ENCODE peak calls at places on chromosomes 12 and 14, in ten cellular contexts. One of them, this sample, is unnamed. For H3K4me1, the result is how much of the 10 kb centered on the place peaks cover.

GRCh38 chr14:72756967-72757366 is 136.9 kb downstream of the DPF3 start:
- DNase-seq in A673: no peak
- DNase-seq in right lobe of liver: no peak
- DNase-seq in spleen: no peak
- DNase-seq in thyroid gland: no peak
- DNase-seq in A549: no peak
- DNase-seq in body of pancreas: no peak
- DNase-seq in GM23338: no peak
- DNase-seq in lung: peak
- DNase-seq in Peyer's patch: no peak
- DNase-seq in this sample: no peak

GRCh38 chr14:24673534-24674203 is 39.7 kb upstream of the GZMB start:
- DNase-seq in A673: no peak
- DNase-seq in right lobe of liver: no peak
- DNase-seq in spleen: no peak
- DNase-seq in thyroid gland: no peak
- DNase-seq in A549: no peak
- DNase-seq in body of pancreas: no peak
- DNase-seq in GM23338: no peak
- DNase-seq in lung: no peak
- DNase-seq in Peyer's patch: peak
- DNase-seq in this sample: peak

GRCh38 chr12:110498984-110499706 is 2.8 kb downstream of the VPS29 start:
- DNase-seq in A673: peak
- DNase-seq in right lobe of liver: no peak
- DNase-seq in spleen: no peak
- DNase-seq in thyroid gland: no peak
- DNase-seq in A549: peak
- DNase-seq in body of pancreas: no peak
- DNase-seq in GM23338: no peak
- DNase-seq in lung: no peak
- DNase-seq in Peyer's patch: no peak
- DNase-seq in this sample: no peak

GRCh38 chr12:19431407-19432308 is 7.6 kb upstream of the AEBP2 start:
- DNase-seq in A673: peak
- DNase-seq in right lobe of liver: no peak
- DNase-seq in spleen: no peak
- DNase-seq in thyroid gland: no peak
- DNase-seq in A549: peak
- DNase-seq in body of pancreas: no peak
- DNase-seq in GM23338: no peak
- DNase-seq in lung: no peak
- DNase-seq in Peyer's patch: no peak
- DNase-seq in this sample: no peak

GRCh38 chr12:123260081-123260480 is 11.6 kb downstream of the CDK2AP1 start:
- DNase-seq in A673: no peak
- DNase-seq in right lobe of liver: no peak
- DNase-seq in spleen: no peak
- DNase-seq in thyroid gland: no peak
- DNase-seq in A549: no peak
- DNase-seq in body of pancreas: no peak
- DNase-seq in GM23338: no peak
- DNase-seq in lung: no peak
- DNase-seq in Peyer's patch: no peak
- DNase-seq in this sample: no peak

GRCh38 chr14:52906141-52906601 is 44.7 kb downstream of the FERMT2 start:
- DNase-seq in A673: no peak
- DNase-seq in right lobe of liver: no peak
- DNase-seq in spleen: no peak
- DNase-seq in thyroid gland: no peak
- DNase-seq in A549: peak
- DNase-seq in body of pancreas: no peak
- DNase-seq in GM23338: no peak
- DNase-seq in lung: no peak
- DNase-seq in Peyer's patch: no peak
- DNase-seq in this sample: no peak

GRCh38 chr14:48536318-48536717 is 860.9 kb upstream of the MDGA2 start:
- DNase-seq in A673: peak
- DNase-seq in right lobe of liver: no peak
- DNase-seq in spleen: no peak
- DNase-seq in thyroid gland: no peak
- DNase-seq in A549: peak
- DNase-seq in body of pancreas: no peak
- DNase-seq in GM23338: peak
- DNase-seq in lung: no peak
- DNase-seq in Peyer's patch: no peak
- DNase-seq in this sample: no peak

GRCh38 chr14:56195727-56196126 is 77.5 kb downstream of the PELI2 start:
- DNase-seq in A673: no peak
- DNase-seq in right lobe of liver: no peak
- DNase-seq in spleen: peak
- DNase-seq in thyroid gland: peak
- DNase-seq in A549: no peak
- DNase-seq in body of pancreas: peak
- DNase-seq in GM23338: no peak
- DNase-seq in lung: no peak
- DNase-seq in Peyer's patch: peak
- DNase-seq in this sample: peak

DNA sequence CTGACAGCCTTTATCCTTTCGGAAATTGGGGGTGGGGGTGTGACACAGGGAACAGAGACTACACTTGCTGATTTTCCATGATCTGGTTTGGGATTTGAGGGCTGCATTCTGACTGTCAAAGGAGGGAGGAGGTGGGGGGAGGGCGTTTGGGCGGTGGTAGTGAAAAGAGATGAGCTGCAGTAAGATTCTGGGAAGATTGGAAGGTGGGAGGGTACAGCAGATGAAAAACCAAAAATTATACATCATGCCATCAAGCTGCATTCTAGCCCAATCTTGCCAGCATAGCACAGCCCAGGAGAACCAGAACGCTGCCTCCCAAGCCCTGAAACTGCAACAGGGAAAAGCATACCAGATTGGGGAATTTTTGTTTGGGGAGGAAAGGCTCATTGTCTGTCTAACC is 2.4 kb downstream of the RND1 start:
- DNase-seq in A673: no peak
- DNase-seq in right lobe of liver: no peak
- DNase-seq in spleen: no peak
- DNase-seq in thyroid gland: no peak
- DNase-seq in A549: no peak
- DNase-seq in body of pancreas: no peak
- DNase-seq in GM23338: no peak
- DNase-seq in lung: no peak
- DNase-seq in Peyer's patch: no peak
- DNase-seq in this sample: no peak
- H3K4me3 ChIP-seq in A673: no peak
- H3K4me3 ChIP-seq in right lobe of liver: no peak
- H3K4me3 ChIP-seq in spleen: no peak
- H3K4me3 ChIP-seq in thyroid gland: no peak
- H3K4me3 ChIP-seq in A549: peak
- H3K4me3 ChIP-seq in body of pancreas: no peak
- H3K4me3 ChIP-seq in GM23338: peak
- H3K4me3 ChIP-seq in lung: no peak
- H3K4me3 ChIP-seq in Peyer's patch: no peak
- H3K4me3 ChIP-seq in this sample: no peak

GRCh38 chr12:93050748-93051081 is 121.6 kb upstream of the EEA1 start:
- DNase-seq in A673: no peak
- DNase-seq in right lobe of liver: no peak
- DNase-seq in spleen: no peak
- DNase-seq in thyroid gland: no peak
- DNase-seq in A549: no peak
- DNase-seq in body of pancreas: no peak
- DNase-seq in GM23338: no peak
- DNase-seq in lung: no peak
- DNase-seq in Peyer's patch: no peak
- DNase-seq in this sample: no peak

GRCh38 chr12:93050026-93050747 is 121.1 kb upstream of the EEA1 start:
- DNase-seq in A673: peak
- DNase-seq in right lobe of liver: no peak
- DNase-seq in spleen: no peak
- DNase-seq in thyroid gland: no peak
- DNase-seq in A549: no peak
- DNase-seq in body of pancreas: no peak
- DNase-seq in GM23338: peak
- DNase-seq in lung: no peak
- DNase-seq in Peyer's patch: no peak
- DNase-seq in this sample: no peak

GRCh38 chr12:93047118-93047517 is 118.0 kb upstream of the EEA1 start:
- DNase-seq in A673: no peak
- DNase-seq in right lobe of liver: no peak
- DNase-seq in spleen: no peak
- DNase-seq in thyroid gland: no peak
- DNase-seq in A549: no peak
- DNase-seq in body of pancreas: no peak
- DNase-seq in GM23338: no peak
- DNase-seq in lung: no peak
- DNase-seq in Peyer's patch: no peak
- DNase-seq in this sample: no peak

GRCh38 chr12:93043877-93044209 is 114.7 kb upstream of the EEA1 start:
- DNase-seq in A673: no peak
- DNase-seq in right lobe of liver: no peak
- DNase-seq in spleen: no peak
- DNase-seq in thyroid gland: no peak
- DNase-seq in A549: no peak
- DNase-seq in body of pancreas: no peak
- DNase-seq in GM23338: no peak
- DNase-seq in lung: no peak
- DNase-seq in Peyer's patch: no peak
- DNase-seq in this sample: no peak

DNA sequence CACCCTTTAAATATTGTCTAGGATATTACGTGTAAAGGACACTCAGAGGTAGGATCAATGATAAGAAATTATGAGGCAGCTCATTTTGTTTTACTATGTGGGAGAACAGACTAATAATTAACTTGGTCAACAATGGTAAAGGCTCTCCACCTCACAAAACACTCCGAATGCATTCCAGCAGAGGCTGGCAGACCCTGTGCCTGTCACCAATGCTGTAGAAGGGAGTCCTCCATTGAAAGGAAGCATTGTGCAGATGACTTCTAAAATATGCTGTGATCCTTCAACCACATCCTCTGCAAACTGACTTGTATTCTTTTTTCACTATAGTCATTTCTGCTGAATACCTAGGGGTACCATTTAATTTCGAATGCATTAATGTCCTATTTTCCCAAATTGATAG is 119.6 kb upstream of the EEA1 start:
- DNase-seq in A673: no peak
- DNase-seq in right lobe of liver: no peak
- DNase-seq in spleen: no peak
- DNase-seq in thyroid gland: no peak
- DNase-seq in A549: no peak
- DNase-seq in body of pancreas: no peak
- DNase-seq in GM23338: no peak
- DNase-seq in lung: no peak
- DNase-seq in Peyer's patch: no peak
- DNase-seq in this sample: no peak
- TF ChIP-seq CTCF in A673: no peak
- TF ChIP-seq CTCF in right lobe of liver: no peak
- TF ChIP-seq CTCF in spleen: no peak
- TF ChIP-seq CTCF in thyroid gland: no peak
- TF ChIP-seq CTCF in A549: no peak
- TF ChIP-seq CTCF in body of pancreas: no peak
- TF ChIP-seq CTCF in GM23338: no peak
- TF ChIP-seq CTCF in lung: no peak
- TF ChIP-seq CTCF in Peyer's patch: no peak
- TF ChIP-seq CTCF in this sample: no peak

GRCh38 chr12:95487024-95487423 is 13.1 kb downstream of the METAP2 start:
- DNase-seq in A673: no peak
- DNase-seq in right lobe of liver: no peak
- DNase-seq in spleen: no peak
- DNase-seq in thyroid gland: no peak
- DNase-seq in A549: no peak
- DNase-seq in body of pancreas: no peak
- DNase-seq in GM23338: no peak
- DNase-seq in lung: no peak
- DNase-seq in Peyer's patch: no peak
- DNase-seq in this sample: no peak

GRCh38 chr12:95484524-95484923 is 10.6 kb downstream of the METAP2 start:
- DNase-seq in A673: no peak
- DNase-seq in right lobe of liver: no peak
- DNase-seq in spleen: no peak
- DNase-seq in thyroid gland: no peak
- DNase-seq in A549: no peak
- DNase-seq in body of pancreas: no peak
- DNase-seq in GM23338: no peak
- DNase-seq in lung: no peak
- DNase-seq in Peyer's patch: no peak
- DNase-seq in this sample: no peak

GRCh38 chr12:95480230-95480629 is 6.3 kb downstream of the METAP2 start:
- DNase-seq in A673: no peak
- DNase-seq in right lobe of liver: no peak
- DNase-seq in spleen: no peak
- DNase-seq in thyroid gland: no peak
- DNase-seq in A549: no peak
- DNase-seq in body of pancreas: no peak
- DNase-seq in GM23338: no peak
- DNase-seq in lung: no peak
- DNase-seq in Peyer's patch: no peak
- DNase-seq in this sample: no peak

GRCh38 chr12:95481072-95481471 is 7.1 kb downstream of the METAP2 start:
- DNase-seq in A673: no peak
- DNase-seq in right lobe of liver: no peak
- DNase-seq in spleen: no peak
- DNase-seq in thyroid gland: no peak
- DNase-seq in A549: no peak
- DNase-seq in body of pancreas: no peak
- DNase-seq in GM23338: no peak
- DNase-seq in lung: no peak
- DNase-seq in Peyer's patch: no peak
- DNase-seq in this sample: no peak

DNA sequence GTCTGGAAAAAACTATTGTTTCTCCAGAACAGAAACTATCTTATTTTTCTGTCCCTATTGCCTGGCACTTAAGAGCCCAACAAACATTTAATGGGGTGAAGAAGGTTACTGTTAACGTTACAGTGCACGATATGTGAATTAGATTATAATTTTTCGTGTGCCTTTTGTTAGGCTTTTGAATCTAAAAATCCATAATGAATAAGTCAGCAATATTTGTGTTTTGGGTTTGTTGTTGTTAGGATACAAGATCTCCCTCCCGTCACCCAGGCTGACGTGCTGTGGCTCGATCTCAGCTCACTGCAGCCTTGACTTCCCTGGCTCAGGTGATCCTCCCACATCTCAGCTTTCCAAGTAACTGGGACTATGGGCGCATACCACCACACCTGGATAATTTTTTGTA is 7.9 kb downstream of the METAP2 start:
- DNase-seq in A673: no peak
- DNase-seq in right lobe of liver: no peak
- DNase-seq in spleen: no peak
- DNase-seq in thyroid gland: no peak
- DNase-seq in A549: no peak
- DNase-seq in body of pancreas: no peak
- DNase-seq in GM23338: no peak
- DNase-seq in lung: no peak
- DNase-seq in Peyer's patch: no peak
- DNase-seq in this sample: no peak
- H3K4me1 ChIP-seq in A673: under half
- H3K4me1 ChIP-seq in right lobe of liver: under half
- H3K4me1 ChIP-seq in spleen: half or more
- H3K4me1 ChIP-seq in thyroid gland: under half
- H3K4me1 ChIP-seq in A549: under half
- H3K4me1 ChIP-seq in body of pancreas: under half
- H3K4me1 ChIP-seq in GM23338: under half
- H3K4me1 ChIP-seq in lung: under half
- H3K4me1 ChIP-seq in Peyer's patch: under half
- H3K4me1 ChIP-seq in this sample: under half

GRCh38 chr12:46825526-46826414 is at the start of gene SLC38A4:
- DNase-seq in A673: peak
- DNase-seq in right lobe of liver: peak
- DNase-seq in spleen: no peak
- DNase-seq in thyroid gland: peak
- DNase-seq in A549: no peak
- DNase-seq in body of pancreas: peak
- DNase-seq in GM23338: peak
- DNase-seq in lung: no peak
- DNase-seq in Peyer's patch: no peak
- DNase-seq in this sample: peak

GRCh38 chr12:46832084-46832704 is 6.4 kb upstream of the SLC38A4 start:
- DNase-seq in A673: no peak
- DNase-seq in right lobe of liver: peak
- DNase-seq in spleen: no peak
- DNase-seq in thyroid gland: no peak
- DNase-seq in A549: no peak
- DNase-seq in body of pancreas: no peak
- DNase-seq in GM23338: peak
- DNase-seq in lung: no peak
- DNase-seq in Peyer's patch: no peak
- DNase-seq in this sample: no peak

GRCh38 chr12:46835785-46836184 is 10.0 kb upstream of the SLC38A4 start:
- DNase-seq in A673: no peak
- DNase-seq in right lobe of liver: no peak
- DNase-seq in spleen: no peak
- DNase-seq in thyroid gland: no peak
- DNase-seq in A549: no peak
- DNase-seq in body of pancreas: no peak
- DNase-seq in GM23338: no peak
- DNase-seq in lung: no peak
- DNase-seq in Peyer's patch: no peak
- DNase-seq in this sample: no peak

GRCh38 chr12:46831335-46832083 is 5.7 kb upstream of the SLC38A4 start:
- DNase-seq in A673: no peak
- DNase-seq in right lobe of liver: peak
- DNase-seq in spleen: no peak
- DNase-seq in thyroid gland: peak
- DNase-seq in A549: no peak
- DNase-seq in body of pancreas: peak
- DNase-seq in GM23338: peak
- DNase-seq in lung: no peak
- DNase-seq in Peyer's patch: no peak
- DNase-seq in this sample: peak

GRCh38 chr12:46830731-46831334 is 5.0 kb upstream of the SLC38A4 start:
- DNase-seq in A673: no peak
- DNase-seq in right lobe of liver: peak
- DNase-seq in spleen: no peak
- DNase-seq in thyroid gland: no peak
- DNase-seq in A549: no peak
- DNase-seq in body of pancreas: peak
- DNase-seq in GM23338: peak
- DNase-seq in lung: no peak
- DNase-seq in Peyer's patch: no peak
- DNase-seq in this sample: peak
- H3K4me3 ChIP-seq in A673: peak
- H3K4me3 ChIP-seq in right lobe of liver: peak
- H3K4me3 ChIP-seq in spleen: peak
- H3K4me3 ChIP-seq in thyroid gland: no peak
- H3K4me3 ChIP-seq in A549: peak
- H3K4me3 ChIP-seq in body of pancreas: peak
- H3K4me3 ChIP-seq in GM23338: peak
- H3K4me3 ChIP-seq in lung: no peak
- H3K4me3 ChIP-seq in Peyer's patch: no peak
- H3K4me3 ChIP-seq in this sample: no peak